ENCODE peak calls at places on chromosomes 5 and 9, in four cellular contexts. K is HT1080; M is stimulated activated CD8-positive, alpha-beta memory T cell treated with anti-CD3 and anti-CD28 coated beads, Interleukin-4, amount 100 ng/mL, for 48 hours; E is A172. I is an unnamed sample.

GRCh38 chr5:21263361-21263760 is 1275.4 kb upstream of the CDH18 start:
- DNase-seq in E (no peak), M (no peak), K (no peak), I (no peak)

GRCh38 chr9:95341262-95342011 is 23.9 kb upstream of the FANCC start:
- DNase-seq in K (no peak), M (no peak), E (peak), I (no peak)

GRCh38 chr5:123819818-123820217 is 307.8 kb downstream of the CSNK1G3 start:
- DNase-seq in E (no peak), K (peak), M (no peak), I (no peak)

GRCh38 chr5:150155258-150156032 is at the start of gene PDGFRB:
- DNase-seq in M (peak), K (peak), E (peak), I (peak)

GRCh38 chr5:56088431-56088949 is 93.7 kb upstream of the IL6ST start:
- DNase-seq in E (no peak), K (no peak), M (no peak), I (no peak)

GRCh38 chr9:76223749-76224340 is 170.4 kb downstream of the RFK start:
- DNase-seq in E (no peak), K (no peak), M (no peak), I (no peak)

GRCh38 chr9:5631021-5631420 is 2.1 kb downstream of the RIC1 start:
- DNase-seq in E (no peak), M (no peak), K (no peak), I (no peak)

GRCh38 chr5:4116834-4117233 is 521.2 kb downstream of the IRX1 start:
- DNase-seq in K (peak), M (no peak), E (no peak), I (no peak)

GRCh38 chr9:124623966-124624734 is 117.0 kb upstream of the NR5A1 start:
- DNase-seq in M (no peak), K (no peak), E (no peak), I (no peak)

GRCh38 chr5:79753863-79754645 is 64.4 kb downstream of the CMYA5 start:
- DNase-seq in M (no peak), E (no peak), K (no peak), I (no peak)

GRCh38 chr9:70556736-70557135 is 142.3 kb upstream of the KLF9 start:
- DNase-seq in M (no peak), K (no peak), E (no peak), I (no peak)

GRCh38 chr5:71757590-71758543 is 38.8 kb downstream of the CARTPT start:
- DNase-seq in K (peak), M (peak), E (peak), I (no peak)

I was measured in mesothelial cell of epicardium.